ENCODE peak calls at places on chromosomes 6 and 20, in six cellular contexts. One of them, this sample, is unnamed.

GRCh38 chr20:52083627-52084232 is 107.8 kb downstream of the ZFP64 start:
- DNase-seq in neuronal stem cell: peak; percentile 59
- DNase-seq in mesendoderm: peak; percentile 64
- DNase-seq in H1: peak; percentile 25
- DNase-seq in trophoblast cell: peak; percentile 48
- DNase-seq in IMR-90: peak; percentile 75
- DNase-seq in this sample: peak; percentile 74

GRCh38 chr6:20313960-20314530 is 87.6 kb upstream of the E2F3 start:
- DNase-seq in mesendoderm: no peak
- DNase-seq in trophoblast cell: no peak
- DNase-seq in IMR-90: no peak
- DNase-seq in neuronal stem cell: no peak
- DNase-seq in H1: no peak
- DNase-seq in this sample: peak; percentile 22

GRCh38 chr20:56634735-56635422 is 5.8 kb downstream of the TFAP2C start:
- DNase-seq in mesendoderm: no peak
- DNase-seq in H1: no peak
- DNase-seq in neuronal stem cell: no peak
- DNase-seq in IMR-90: no peak
- DNase-seq in trophoblast cell: no peak
- DNase-seq in this sample: no peak

GRCh38 chr6:48691420-48691819 is 580.4 kb upstream of the PTCHD4 start:
- DNase-seq in IMR-90: no peak
- DNase-seq in H1: no peak
- DNase-seq in mesendoderm: no peak
- DNase-seq in trophoblast cell: no peak
- DNase-seq in neuronal stem cell: no peak
- DNase-seq in this sample: no peak

GRCh38 chr20:51412333-51412761 is 130.2 kb downstream of the NFATC2 start:
- DNase-seq in IMR-90: peak; percentile 52
- DNase-seq in trophoblast cell: no peak
- DNase-seq in H1: no peak
- DNase-seq in neuronal stem cell: no peak
- DNase-seq in mesendoderm: no peak
- DNase-seq in this sample: peak; percentile 78

GRCh38 chr6:121932071-121933009 is 467.1 kb upstream of the HSF2 start:
- DNase-seq in neuronal stem cell: peak; percentile 18
- DNase-seq in trophoblast cell: peak; percentile 21
- DNase-seq in IMR-90: peak; percentile 95
- DNase-seq in H1: peak; percentile 60
- DNase-seq in mesendoderm: peak; percentile 99
- DNase-seq in this sample: peak; percentile 94

GRCh38 chr6:166307981-166308768 is at the start of gene PRR18:
- DNase-seq in trophoblast cell: no peak
- DNase-seq in mesendoderm: peak; percentile 40
- DNase-seq in neuronal stem cell: peak; percentile 31
- DNase-seq in H1: no peak
- DNase-seq in IMR-90: no peak
- DNase-seq in this sample: peak; percentile 4

GRCh38 chr6:154661751-154662150 is 71.5 kb upstream of the SCAF8 start:
- DNase-seq in trophoblast cell: no peak
- DNase-seq in H1: no peak
- DNase-seq in neuronal stem cell: no peak
- DNase-seq in mesendoderm: no peak
- DNase-seq in IMR-90: no peak
- DNase-seq in this sample: no peak

GRCh38 chr6:169689247-169689646 is 12.6 kb downstream of the WDR27 start:
- DNase-seq in trophoblast cell: peak; percentile 27
- DNase-seq in H1: no peak
- DNase-seq in IMR-90: peak; percentile 88
- DNase-seq in mesendoderm: no peak
- DNase-seq in neuronal stem cell: no peak
- DNase-seq in this sample: peak; percentile 68

GRCh38 chr20:20199338-20200160 is 147.2 kb downstream of the CFAP61 start:
- DNase-seq in IMR-90: no peak
- DNase-seq in trophoblast cell: no peak
- DNase-seq in H1: no peak
- DNase-seq in neuronal stem cell: no peak
- DNase-seq in mesendoderm: peak; percentile 43
- DNase-seq in this sample: no peak

GRCh38 chr20:8036771-8037170 is 17.2 kb upstream of the TMX4 start:
- DNase-seq in neuronal stem cell: no peak
- DNase-seq in trophoblast cell: no peak
- DNase-seq in H1: no peak
- DNase-seq in mesendoderm: no peak
- DNase-seq in IMR-90: no peak
- DNase-seq in this sample: no peak

GRCh38 chr20:21707999-21708737 is 2.7 kb downstream of the PAX1 start:
- DNase-seq in H1: no peak
- DNase-seq in mesendoderm: no peak
- DNase-seq in neuronal stem cell: no peak
- DNase-seq in trophoblast cell: no peak
- DNase-seq in IMR-90: no peak
- DNase-seq in this sample: no peak

GRCh38 chr20:621115-621756 is 11.1 kb upstream of the TCF15 start:
- DNase-seq in H1: no peak
- DNase-seq in mesendoderm: peak; percentile 86
- DNase-seq in trophoblast cell: no peak
- DNase-seq in IMR-90: peak; percentile 4
- DNase-seq in neuronal stem cell: no peak
- DNase-seq in this sample: no peak

GRCh38 chr20:23091741-23092408 is 5.8 kb upstream of the CD93 start:
- DNase-seq in neuronal stem cell: no peak
- DNase-seq in trophoblast cell: no peak
- DNase-seq in IMR-90: no peak
- DNase-seq in mesendoderm: no peak
- DNase-seq in H1: no peak
- DNase-seq in this sample: peak; percentile 48

GRCh38 chr20:49701313-49701731 is 12.4 kb downstream of the B4GALT5 start:
- DNase-seq in H1: no peak
- DNase-seq in mesendoderm: no peak
- DNase-seq in neuronal stem cell: no peak
- DNase-seq in trophoblast cell: no peak
- DNase-seq in IMR-90: peak; percentile 43
- DNase-seq in this sample: no peak
- H3K4me3 ChIP-seq in H1: no peak overlapping the region
- H3K4me3 ChIP-seq in mesendoderm: no peak overlapping the region
- H3K4me3 ChIP-seq in neuronal stem cell: no peak overlapping the region
- H3K4me3 ChIP-seq in trophoblast cell: no peak overlapping the region
- H3K4me3 ChIP-seq in IMR-90: no peak overlapping the region
- H3K4me3 ChIP-seq in this sample: no peak overlapping the region

DNA sequence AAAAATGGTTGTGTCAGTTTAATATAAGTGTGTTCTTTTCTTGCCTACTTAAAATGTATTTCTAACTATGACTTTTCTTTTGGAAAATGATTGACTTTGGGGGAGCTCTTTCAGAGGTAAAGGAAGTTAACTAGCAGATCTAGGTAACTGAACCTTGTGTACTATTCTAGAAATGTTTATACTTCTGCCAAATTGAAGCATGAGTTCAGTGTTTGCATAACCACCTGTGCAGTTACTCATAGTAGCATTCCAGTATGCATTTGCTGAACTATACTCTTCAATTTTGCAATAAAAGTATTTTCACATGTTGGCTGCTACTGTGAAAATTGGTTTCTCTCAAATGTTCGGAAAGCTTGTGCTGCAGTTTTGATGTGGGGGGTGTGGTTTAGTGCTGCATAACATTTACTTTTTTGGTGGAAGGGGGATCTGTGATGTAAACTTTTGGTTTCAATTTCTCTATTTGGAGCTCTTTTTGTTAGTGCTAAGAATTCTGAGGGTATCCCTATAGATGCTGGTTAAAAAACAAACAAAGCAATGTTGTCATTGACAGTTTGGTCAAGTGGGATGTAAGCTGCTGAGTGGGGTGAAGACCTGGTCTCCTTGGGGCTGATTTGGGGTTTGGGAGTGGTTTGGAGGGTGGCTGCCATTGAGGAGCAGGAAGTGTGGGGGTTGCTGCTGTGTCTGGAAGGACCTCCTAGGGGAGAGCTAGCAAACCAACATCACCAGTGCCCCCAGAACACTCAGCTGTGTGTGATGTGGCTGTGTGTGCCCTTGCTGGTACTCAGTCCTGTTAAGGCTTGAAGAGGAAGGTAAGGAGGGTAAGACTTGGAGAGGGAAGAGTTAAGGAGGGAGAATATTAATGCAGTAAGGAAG is 87.8 kb downstream of the CARMIL1 start:
- DNase-seq in neuronal stem cell: no peak
- DNase-seq in H1: no peak
- DNase-seq in IMR-90: no peak
- DNase-seq in trophoblast cell: no peak
- DNase-seq in mesendoderm: no peak
- DNase-seq in this sample: no peak
- H3K18ac ChIP-seq in neuronal stem cell: no peak overlapping the region
- H3K18ac ChIP-seq in H1: no peak overlapping the region
- H3K18ac ChIP-seq in IMR-90: no peak overlapping the region
- H3K18ac ChIP-seq in trophoblast cell: no peak overlapping the region
- H3K18ac ChIP-seq in mesendoderm: no peak overlapping the region
- H3K18ac ChIP-seq in this sample: no peak overlapping the region

GRCh38 chr6:13486679-13487121 is 700 bp downstream of the GFOD1 start:
- DNase-seq in IMR-90: peak; percentile 61
- DNase-seq in trophoblast cell: peak; percentile 68
- DNase-seq in mesendoderm: peak; percentile 68
- DNase-seq in H1: no peak
- DNase-seq in neuronal stem cell: peak; percentile 37
- DNase-seq in this sample: peak; percentile 83

GRCh38 chr6:13485303-13485702 is 2.1 kb downstream of the GFOD1 start:
- DNase-seq in trophoblast cell: no peak
- DNase-seq in neuronal stem cell: no peak
- DNase-seq in IMR-90: no peak
- DNase-seq in mesendoderm: no peak
- DNase-seq in H1: no peak
- DNase-seq in this sample: no peak

GRCh38 chr6:13487122-13488014 is at the start of gene GFOD1:
- DNase-seq in mesendoderm: peak; percentile 93
- DNase-seq in neuronal stem cell: peak; percentile 85
- DNase-seq in trophoblast cell: peak; percentile 77
- DNase-seq in IMR-90: peak; percentile 78
- DNase-seq in H1: peak; percentile 39
- DNase-seq in this sample: peak; percentile 88

GRCh38 chr6:13484827-13485226 is 2.6 kb downstream of the GFOD1 start:
- DNase-seq in trophoblast cell: no peak
- DNase-seq in neuronal stem cell: no peak
- DNase-seq in mesendoderm: no peak
- DNase-seq in H1: no peak
- DNase-seq in IMR-90: no peak
- DNase-seq in this sample: no peak

DNA sequence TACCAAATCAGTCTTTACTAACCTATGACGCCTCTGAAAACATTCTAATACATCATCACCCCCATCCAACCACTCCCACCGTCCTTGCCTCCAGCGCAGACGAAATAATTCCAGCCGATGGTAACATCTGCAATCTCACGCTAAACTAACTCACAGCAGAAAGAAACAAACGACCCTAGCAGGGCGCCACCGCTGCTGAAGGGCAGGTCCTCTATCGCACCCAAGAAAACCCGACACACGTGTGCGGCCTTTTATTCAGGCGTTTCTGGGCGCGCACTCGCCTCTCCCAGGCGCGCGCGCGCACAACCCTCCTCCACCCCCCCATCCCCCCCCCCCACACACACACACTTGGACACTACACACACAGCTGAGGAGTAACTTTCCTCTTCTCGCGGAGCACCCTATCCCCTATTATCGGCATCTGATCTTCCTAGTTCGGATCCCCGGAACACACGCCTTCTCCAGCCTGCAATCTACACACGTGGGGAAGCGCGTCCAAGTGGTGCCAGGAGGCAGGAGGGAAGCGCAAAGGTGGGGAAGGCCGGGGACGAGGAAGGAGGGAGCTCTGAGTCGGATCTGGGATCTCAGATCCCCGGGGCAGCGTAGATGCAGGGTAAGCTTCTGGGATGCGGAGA is 1.4 kb downstream of the GFOD1 start:
- DNase-seq in mesendoderm: peak; percentile 71
- DNase-seq in neuronal stem cell: peak; percentile 35
- DNase-seq in trophoblast cell: peak; percentile 66
- DNase-seq in IMR-90: peak; percentile 30
- DNase-seq in H1: no peak
- DNase-seq in this sample: peak; percentile 62
- H3K27ac ChIP-seq in mesendoderm: no peak overlapping the region
- H3K27ac ChIP-seq in neuronal stem cell: no peak overlapping the region
- H3K27ac ChIP-seq in trophoblast cell: no peak overlapping the region
- H3K27ac ChIP-seq in IMR-90: peak overlapping the region; percentile 22
- H3K27ac ChIP-seq in H1: no peak overlapping the region
- H3K27ac ChIP-seq in this sample: no peak overlapping the region

DNA sequence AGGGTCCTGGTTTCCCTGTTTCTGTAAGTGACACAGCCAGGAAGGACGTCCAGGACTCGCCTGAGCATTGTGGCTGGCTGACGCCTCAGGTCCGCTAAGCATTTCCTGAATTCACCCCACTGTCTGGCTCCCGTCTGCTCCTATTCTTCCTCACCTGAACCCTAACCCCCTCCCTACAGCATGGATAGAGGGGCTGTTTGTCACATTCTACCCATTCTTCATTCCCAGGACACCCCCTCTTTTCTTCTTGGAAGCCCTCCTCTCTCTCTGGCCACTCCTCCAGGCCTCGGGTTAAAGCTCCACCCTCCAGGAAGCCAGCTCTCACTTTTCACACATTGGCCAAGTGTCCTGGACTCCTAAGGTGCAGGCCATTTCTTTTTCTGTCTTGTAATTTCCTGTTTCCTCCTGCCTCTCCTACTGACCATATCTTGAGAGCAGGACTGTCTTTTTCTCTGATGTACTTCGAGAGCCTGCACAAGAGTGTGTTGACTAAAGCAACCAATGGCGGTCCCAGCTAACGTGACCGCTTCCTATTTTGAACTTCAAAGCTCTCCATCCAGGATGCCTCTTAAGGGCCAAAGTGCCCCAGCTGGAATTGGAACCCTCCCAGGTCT is 24.2 kb upstream of the MYMX start:
- DNase-seq in H1: no peak
- DNase-seq in mesendoderm: peak; percentile 55
- DNase-seq in neuronal stem cell: no peak
- DNase-seq in IMR-90: no peak
- DNase-seq in trophoblast cell: no peak
- DNase-seq in this sample: no peak
- H3K4me3 ChIP-seq in H1: no peak overlapping the region
- H3K4me3 ChIP-seq in mesendoderm: no peak overlapping the region
- H3K4me3 ChIP-seq in neuronal stem cell: no peak overlapping the region
- H3K4me3 ChIP-seq in IMR-90: no peak overlapping the region
- H3K4me3 ChIP-seq in trophoblast cell: no peak overlapping the region
- H3K4me3 ChIP-seq in this sample: peak overlapping the region; percentile 27

GRCh38 chr6:18218233-18218632 is 46.1 kb downstream of the DEK start:
- DNase-seq in mesendoderm: no peak
- DNase-seq in IMR-90: no peak
- DNase-seq in neuronal stem cell: no peak
- DNase-seq in trophoblast cell: no peak
- DNase-seq in H1: no peak
- DNase-seq in this sample: no peak

GRCh38 chr6:18219611-18220010 is 44.7 kb downstream of the DEK start:
- DNase-seq in mesendoderm: no peak
- DNase-seq in H1: no peak
- DNase-seq in neuronal stem cell: no peak
- DNase-seq in trophoblast cell: no peak
- DNase-seq in IMR-90: no peak
- DNase-seq in this sample: no peak

GRCh38 chr6:18226451-18226850 is 37.9 kb downstream of the DEK start:
- DNase-seq in IMR-90: peak; percentile 64
- DNase-seq in neuronal stem cell: no peak
- DNase-seq in H1: no peak
- DNase-seq in mesendoderm: peak; percentile 80
- DNase-seq in trophoblast cell: peak; percentile 94
- DNase-seq in this sample: peak; percentile 36

GRCh38 chr6:18216411-18216810 is 47.9 kb downstream of the DEK start:
- DNase-seq in IMR-90: peak; percentile 80
- DNase-seq in H1: no peak
- DNase-seq in trophoblast cell: peak; percentile 69
- DNase-seq in neuronal stem cell: no peak
- DNase-seq in mesendoderm: no peak
- DNase-seq in this sample: peak; percentile 31

GRCh38 chr6:18221288-18221615 is 43.1 kb downstream of the DEK start:
- DNase-seq in trophoblast cell: no peak
- DNase-seq in neuronal stem cell: no peak
- DNase-seq in IMR-90: no peak
- DNase-seq in mesendoderm: no peak
- DNase-seq in H1: no peak
- DNase-seq in this sample: no peak
- H3K18ac ChIP-seq in trophoblast cell: no peak overlapping the region
- H3K18ac ChIP-seq in neuronal stem cell: no peak overlapping the region
- H3K18ac ChIP-seq in IMR-90: no peak overlapping the region
- H3K18ac ChIP-seq in mesendoderm: no peak overlapping the region
- H3K18ac ChIP-seq in H1: no peak overlapping the region
- H3K18ac ChIP-seq in this sample: no peak overlapping the region